ENCODE peak calls at places on chromosomes 5 and 9, in eight cellular contexts. One of them, this sample, is unnamed. For H3K4me1, the result is how much of the 10 kb centered on the place peaks cover.

GRCh38 chr9:136928591-136928990 is 15.9 kb downstream of the FBXW5 start:
- DNase-seq in A549: no peak
- DNase-seq in heart left ventricle: peak
- DNase-seq in body of pancreas: no peak
- DNase-seq in spleen: no peak
- DNase-seq in IMR-90: no peak
- DNase-seq in ovary: no peak
- DNase-seq in suprapubic skin: no peak
- DNase-seq in this sample: no peak

GRCh38 chr5:88033191-88033590 is 235.5 kb downstream of the TMEM161B start:
- DNase-seq in spleen: no peak
- DNase-seq in body of pancreas: no peak
- DNase-seq in ovary: no peak
- DNase-seq in A549: no peak
- DNase-seq in heart left ventricle: no peak
- DNase-seq in suprapubic skin: no peak
- DNase-seq in IMR-90: no peak
- DNase-seq in this sample: no peak

GRCh38 chr9:128529191-128529590 is 23.2 kb upstream of the SPTAN1 start:
- DNase-seq in heart left ventricle: no peak
- DNase-seq in body of pancreas: no peak
- DNase-seq in suprapubic skin: no peak
- DNase-seq in ovary: no peak
- DNase-seq in A549: no peak
- DNase-seq in IMR-90: no peak
- DNase-seq in spleen: no peak
- DNase-seq in this sample: no peak

GRCh38 chr9:121574771-121575519 is 75.3 kb upstream of the GGTA1 start:
- DNase-seq in IMR-90: no peak
- DNase-seq in body of pancreas: no peak
- DNase-seq in suprapubic skin: no peak
- DNase-seq in spleen: no peak
- DNase-seq in A549: no peak
- DNase-seq in heart left ventricle: no peak
- DNase-seq in ovary: no peak
- DNase-seq in this sample: no peak

GRCh38 chr5:83341815-83342334 is 129.7 kb upstream of the VCAN start:
- DNase-seq in IMR-90: no peak
- DNase-seq in suprapubic skin: no peak
- DNase-seq in heart left ventricle: no peak
- DNase-seq in A549: no peak
- DNase-seq in ovary: no peak
- DNase-seq in spleen: no peak
- DNase-seq in body of pancreas: no peak
- DNase-seq in this sample: no peak

GRCh38 chr5:96094904-96095303 is 133.3 kb upstream of the ELL2 start:
- DNase-seq in A549: no peak
- DNase-seq in suprapubic skin: no peak
- DNase-seq in ovary: no peak
- DNase-seq in spleen: no peak
- DNase-seq in heart left ventricle: no peak
- DNase-seq in body of pancreas: peak
- DNase-seq in IMR-90: no peak
- DNase-seq in this sample: no peak

GRCh38 chr5:132979367-132979935 is 16.0 kb upstream of the AFF4 start:
- DNase-seq in ovary: no peak
- DNase-seq in spleen: no peak
- DNase-seq in A549: no peak
- DNase-seq in heart left ventricle: no peak
- DNase-seq in IMR-90: peak
- DNase-seq in body of pancreas: peak
- DNase-seq in suprapubic skin: no peak
- DNase-seq in this sample: no peak

GRCh38 chr5:43073597-43074546 is 33.8 kb upstream of the ANXA2R start:
- DNase-seq in spleen: no peak
- DNase-seq in body of pancreas: peak
- DNase-seq in ovary: no peak
- DNase-seq in IMR-90: peak
- DNase-seq in A549: peak
- DNase-seq in suprapubic skin: no peak
- DNase-seq in heart left ventricle: no peak
- DNase-seq in this sample: no peak

GRCh38 chr9:3525088-3525835 is 539 bp downstream of the RFX3 start:
- DNase-seq in spleen: peak
- DNase-seq in A549: no peak
- DNase-seq in heart left ventricle: no peak
- DNase-seq in ovary: no peak
- DNase-seq in IMR-90: no peak
- DNase-seq in body of pancreas: no peak
- DNase-seq in suprapubic skin: no peak
- DNase-seq in this sample: no peak

GRCh38 chr9:116157436-116158138 is 4.0 kb downstream of the PAPPA start:
- DNase-seq in A549: peak
- DNase-seq in heart left ventricle: no peak
- DNase-seq in IMR-90: peak
- DNase-seq in body of pancreas: no peak
- DNase-seq in ovary: peak
- DNase-seq in suprapubic skin: no peak
- DNase-seq in spleen: no peak
- DNase-seq in this sample: peak

GRCh38 chr5:128844354-128844923 is 120.8 kb upstream of the SLC27A6 start:
- DNase-seq in heart left ventricle: no peak
- DNase-seq in body of pancreas: no peak
- DNase-seq in IMR-90: peak
- DNase-seq in ovary: no peak
- DNase-seq in spleen: no peak
- DNase-seq in A549: peak
- DNase-seq in suprapubic skin: no peak
- DNase-seq in this sample: no peak

GRCh38 chr5:132999246-132999645 is 27.1 kb downstream of the ZCCHC10 start:
- DNase-seq in spleen: no peak
- DNase-seq in suprapubic skin: no peak
- DNase-seq in A549: no peak
- DNase-seq in ovary: no peak
- DNase-seq in heart left ventricle: no peak
- DNase-seq in IMR-90: peak
- DNase-seq in body of pancreas: no peak
- DNase-seq in this sample: no peak

DNA sequence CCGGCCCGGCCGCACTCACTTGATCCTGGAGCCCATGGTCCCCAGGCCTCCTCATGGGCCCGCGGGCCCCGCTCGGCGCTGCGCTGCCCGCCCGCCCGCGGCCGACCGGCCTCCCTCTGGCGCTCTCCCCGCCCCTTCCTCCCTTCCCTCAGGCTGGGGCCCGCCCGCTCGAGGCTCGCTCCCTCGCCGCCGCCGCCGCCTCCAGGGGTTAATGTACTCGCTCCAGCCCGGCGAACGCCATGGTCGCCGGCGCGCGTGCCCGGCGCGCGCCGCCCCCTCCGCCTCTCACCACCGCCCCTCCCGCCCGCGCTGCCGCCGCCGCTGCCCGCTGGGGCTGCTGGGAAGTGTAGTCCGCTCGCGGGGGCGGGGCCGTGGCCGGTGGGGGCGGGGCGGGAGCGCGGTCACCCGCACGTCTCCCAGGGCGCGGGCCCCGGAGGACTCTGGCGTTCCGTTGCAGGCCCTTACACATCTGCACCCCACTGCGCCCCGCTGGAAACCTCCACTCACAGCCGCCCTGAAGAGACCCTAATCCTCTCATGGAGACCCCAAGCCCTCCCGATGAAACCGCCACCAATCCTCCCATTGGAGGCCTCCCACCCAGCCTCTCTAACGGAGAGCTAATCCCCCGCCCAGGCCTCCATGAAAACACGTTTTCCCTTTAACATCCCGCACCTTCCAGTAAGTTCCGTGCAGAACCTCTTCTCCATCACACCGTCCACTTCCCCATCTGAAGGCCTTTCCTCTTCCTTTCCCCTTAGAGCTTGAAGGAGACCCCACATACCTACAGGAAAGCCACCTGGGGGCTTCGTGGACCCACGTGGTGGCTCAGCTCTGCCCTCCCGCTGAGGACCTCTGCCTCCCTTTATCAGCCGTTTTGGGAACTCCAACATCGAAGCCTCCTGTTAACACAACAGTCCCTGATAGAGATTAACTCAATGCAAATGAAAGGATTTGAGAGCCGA is at the start of gene DENND1A:
- DNase-seq in IMR-90: peak
- DNase-seq in body of pancreas: peak
- DNase-seq in spleen: peak
- DNase-seq in heart left ventricle: peak
- DNase-seq in ovary: peak
- DNase-seq in suprapubic skin: peak
- DNase-seq in A549: peak
- DNase-seq in this sample: peak
- TF ChIP-seq POLR2A in IMR-90: peak
- TF ChIP-seq POLR2A in body of pancreas: peak
- TF ChIP-seq POLR2A in spleen: no peak
- TF ChIP-seq POLR2A in heart left ventricle: peak
- TF ChIP-seq POLR2A in ovary: peak
- TF ChIP-seq POLR2A in suprapubic skin: peak
- TF ChIP-seq POLR2A in A549: peak
- TF ChIP-seq POLR2A in this sample: peak

DNA sequence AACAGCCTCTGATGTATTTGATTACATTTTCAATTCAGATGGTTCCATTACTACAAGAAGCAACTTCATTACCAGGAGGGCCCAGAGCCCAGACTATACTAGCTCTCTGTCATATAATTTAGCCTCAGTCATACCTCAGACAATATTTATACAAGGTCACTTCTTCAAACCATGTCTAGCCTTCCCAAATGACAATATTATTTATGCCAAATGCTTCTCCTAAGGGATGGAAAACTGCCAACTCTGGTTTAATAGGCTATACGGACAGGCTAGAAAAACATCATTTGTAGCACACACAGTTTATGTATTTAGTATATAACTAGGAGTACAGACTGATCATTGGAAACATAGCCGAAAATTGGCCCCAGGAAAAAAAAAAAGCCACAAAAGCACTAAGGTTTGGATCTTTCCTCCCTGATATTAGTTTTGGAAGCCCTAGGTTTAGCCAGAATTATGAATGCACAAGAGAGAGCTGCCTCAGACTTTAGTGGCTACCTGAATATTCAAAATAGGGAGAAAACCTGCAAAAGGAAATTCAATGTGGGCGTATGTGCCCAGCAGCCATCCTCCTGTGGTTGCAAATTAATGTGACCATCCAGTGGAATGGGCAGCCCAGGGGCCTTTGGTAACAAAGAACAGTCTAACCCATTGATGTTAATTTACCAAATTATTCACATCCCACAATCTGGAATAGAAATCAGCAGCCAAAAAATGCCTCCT is 298.2 kb downstream of the CWC27 start:
- DNase-seq in heart left ventricle: no peak
- DNase-seq in A549: no peak
- DNase-seq in IMR-90: no peak
- DNase-seq in ovary: no peak
- DNase-seq in body of pancreas: no peak
- DNase-seq in spleen: no peak
- DNase-seq in suprapubic skin: no peak
- DNase-seq in this sample: no peak
- H3K4me1 ChIP-seq in heart left ventricle: under half
- H3K4me1 ChIP-seq in A549: under half
- H3K4me1 ChIP-seq in IMR-90: under half
- H3K4me1 ChIP-seq in ovary: under half
- H3K4me1 ChIP-seq in body of pancreas: under half
- H3K4me1 ChIP-seq in spleen: under half
- H3K4me1 ChIP-seq in suprapubic skin: under half
- H3K4me1 ChIP-seq in this sample: under half

GRCh38 chr5:148830220-148830619 is 3.8 kb downstream of the ADRB2 start:
- DNase-seq in spleen: no peak
- DNase-seq in body of pancreas: no peak
- DNase-seq in A549: no peak
- DNase-seq in heart left ventricle: no peak
- DNase-seq in ovary: no peak
- DNase-seq in suprapubic skin: no peak
- DNase-seq in IMR-90: no peak
- DNase-seq in this sample: no peak

GRCh38 chr5:148829734-148830133 is 3.3 kb downstream of the ADRB2 start:
- DNase-seq in ovary: no peak
- DNase-seq in IMR-90: no peak
- DNase-seq in body of pancreas: no peak
- DNase-seq in suprapubic skin: no peak
- DNase-seq in A549: no peak
- DNase-seq in heart left ventricle: no peak
- DNase-seq in spleen: no peak
- DNase-seq in this sample: no peak

GRCh38 chr5:148829248-148829594 is 2.8 kb downstream of the ADRB2 start:
- DNase-seq in body of pancreas: no peak
- DNase-seq in A549: no peak
- DNase-seq in IMR-90: no peak
- DNase-seq in ovary: no peak
- DNase-seq in suprapubic skin: no peak
- DNase-seq in heart left ventricle: no peak
- DNase-seq in spleen: no peak
- DNase-seq in this sample: no peak

GRCh38 chr5:148827723-148828122 is 1.3 kb downstream of the ADRB2 start:
- DNase-seq in suprapubic skin: no peak
- DNase-seq in body of pancreas: no peak
- DNase-seq in A549: no peak
- DNase-seq in spleen: no peak
- DNase-seq in IMR-90: peak
- DNase-seq in heart left ventricle: no peak
- DNase-seq in ovary: no peak
- DNase-seq in this sample: no peak

GRCh38 chr5:148828461-148829247 is 2.2 kb downstream of the ADRB2 start:
- DNase-seq in body of pancreas: no peak
- DNase-seq in ovary: no peak
- DNase-seq in suprapubic skin: no peak
- DNase-seq in A549: no peak
- DNase-seq in IMR-90: peak
- DNase-seq in heart left ventricle: no peak
- DNase-seq in spleen: no peak
- DNase-seq in this sample: no peak
- H3K4me3 ChIP-seq in body of pancreas: no peak
- H3K4me3 ChIP-seq in ovary: peak
- H3K4me3 ChIP-seq in suprapubic skin: peak
- H3K4me3 ChIP-seq in A549: no peak
- H3K4me3 ChIP-seq in IMR-90: peak
- H3K4me3 ChIP-seq in heart left ventricle: peak
- H3K4me3 ChIP-seq in spleen: peak
- H3K4me3 ChIP-seq in this sample: no peak

GRCh38 chr9:11064853-11065252 is 452.1 kb upstream of the PTPRD start:
- DNase-seq in heart left ventricle: no peak
- DNase-seq in A549: no peak
- DNase-seq in spleen: no peak
- DNase-seq in suprapubic skin: no peak
- DNase-seq in body of pancreas: no peak
- DNase-seq in IMR-90: no peak
- DNase-seq in ovary: no peak
- DNase-seq in this sample: no peak

DNA sequence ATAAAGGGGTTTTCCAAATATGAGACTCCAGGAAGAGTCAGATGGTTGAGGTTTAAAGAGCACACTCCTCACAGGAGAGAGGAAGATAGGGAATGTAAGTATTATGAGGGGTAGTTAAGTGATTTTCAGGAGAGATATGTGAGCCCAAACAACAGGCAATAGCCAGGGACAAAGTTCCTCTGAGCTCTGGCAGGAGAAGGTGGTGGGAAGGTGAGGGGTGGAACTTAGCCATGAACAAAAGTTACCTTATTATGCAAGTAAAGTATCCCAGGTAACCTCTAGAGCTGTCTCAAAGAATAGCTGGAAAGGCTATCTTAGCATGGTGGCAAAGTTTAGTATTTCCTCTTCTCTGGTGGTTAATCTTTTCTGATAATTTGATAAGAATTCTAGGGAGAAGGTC is 450.5 kb upstream of the PTPRD start:
- DNase-seq in IMR-90: no peak
- DNase-seq in ovary: no peak
- DNase-seq in heart left ventricle: no peak
- DNase-seq in spleen: no peak
- DNase-seq in body of pancreas: no peak
- DNase-seq in suprapubic skin: no peak
- DNase-seq in A549: no peak
- DNase-seq in this sample: no peak
- TF ChIP-seq POLR2A in IMR-90: no peak
- TF ChIP-seq POLR2A in ovary: no peak
- TF ChIP-seq POLR2A in heart left ventricle: no peak
- TF ChIP-seq POLR2A in spleen: no peak
- TF ChIP-seq POLR2A in body of pancreas: no peak
- TF ChIP-seq POLR2A in suprapubic skin: no peak
- TF ChIP-seq POLR2A in A549: no peak
- TF ChIP-seq POLR2A in this sample: no peak

This sample was measured in uterus.